ENCODE peak calls at places on chromosomes 11 and 22, in four cellular contexts. One of them, this sample, is unnamed.

GRCh38 chr11:102760355-102761035 is 19.9 kb downstream of the MMP10 start:
- DNase-seq in HCT116: peak; percentile 41
- DNase-seq in tibial nerve: no peak
- DNase-seq in fibroblast of villous mesenchyme: peak; percentile 97
- DNase-seq in this sample: peak; percentile 97

GRCh38 chr11:134224710-134225662 is 515 bp downstream of the VPS26B start:
- DNase-seq in HCT116: no peak
- DNase-seq in tibial nerve: peak; percentile 22
- DNase-seq in fibroblast of villous mesenchyme: peak; percentile 35
- DNase-seq in this sample: no peak

GRCh38 chr11:63614136-63614664 is at the start of gene PLAAT3:
- DNase-seq in HCT116: peak; percentile 36
- DNase-seq in tibial nerve: peak; percentile 66
- DNase-seq in fibroblast of villous mesenchyme: peak; percentile 48
- DNase-seq in this sample: no peak

GRCh38 chr22:25100972-25101371 is 98.7 kb upstream of the CRYBB3 start:
- DNase-seq in HCT116: no peak
- DNase-seq in tibial nerve: no peak
- DNase-seq in fibroblast of villous mesenchyme: no peak
- DNase-seq in this sample: no peak

GRCh38 chr11:134374891-134375550 is 37.0 kb downstream of the B3GAT1 start:
- DNase-seq in HCT116: no peak
- DNase-seq in tibial nerve: no peak
- DNase-seq in fibroblast of villous mesenchyme: no peak
- DNase-seq in this sample: no peak

GRCh38 chr11:43578346-43579170 is 102.0 kb upstream of the HSD17B12 start:
- DNase-seq in HCT116: no peak
- DNase-seq in tibial nerve: no peak
- DNase-seq in fibroblast of villous mesenchyme: peak; percentile 13
- DNase-seq in this sample: no peak

GRCh38 chr22:36281726-36282077 is 28.8 kb downstream of the APOL1 start:
- DNase-seq in HCT116: no peak
- DNase-seq in tibial nerve: no peak
- DNase-seq in fibroblast of villous mesenchyme: no peak
- DNase-seq in this sample: no peak

GRCh38 chr11:75275581-75275980 is 35.0 kb downstream of the TPBGL start:
- DNase-seq in HCT116: no peak
- DNase-seq in tibial nerve: no peak
- DNase-seq in fibroblast of villous mesenchyme: peak; percentile 40
- DNase-seq in this sample: no peak

GRCh38 chr22:46010177-46010867 is 33.4 kb upstream of the WNT7B start:
- DNase-seq in HCT116: no peak
- DNase-seq in tibial nerve: no peak
- DNase-seq in fibroblast of villous mesenchyme: no peak
- DNase-seq in this sample: no peak

GRCh38 chr22:45418056-45418769 is 4.7 kb downstream of the RIBC2 start:
- DNase-seq in HCT116: no peak
- DNase-seq in tibial nerve: no peak
- DNase-seq in fibroblast of villous mesenchyme: no peak
- DNase-seq in this sample: no peak

GRCh38 chr11:120807414-120808150 is 216.3 kb upstream of the TBCEL start:
- DNase-seq in HCT116: no peak
- DNase-seq in tibial nerve: no peak
- DNase-seq in fibroblast of villous mesenchyme: peak; percentile 44
- DNase-seq in this sample: peak; percentile 66

GRCh38 chr22:33923660-33924246 is 3.5 kb upstream of the LARGE1 start:
- DNase-seq in HCT116: peak; percentile 27
- DNase-seq in tibial nerve: peak; percentile 33
- DNase-seq in fibroblast of villous mesenchyme: peak; percentile 66
- DNase-seq in this sample: no peak

GRCh38 chr11:64848779-64849599 is 4.5 kb upstream of the CDC42BPG start:
- DNase-seq in HCT116: no peak
- DNase-seq in tibial nerve: no peak
- DNase-seq in fibroblast of villous mesenchyme: no peak
- DNase-seq in this sample: no peak

GRCh38 chr11:64850979-64851567 is 6.6 kb upstream of the CDC42BPG start:
- DNase-seq in HCT116: no peak
- DNase-seq in tibial nerve: no peak
- DNase-seq in fibroblast of villous mesenchyme: peak; percentile 61
- DNase-seq in this sample: no peak

GRCh38 chr11:64848214-64848778 is 3.8 kb upstream of the CDC42BPG start:
- DNase-seq in HCT116: no peak
- DNase-seq in tibial nerve: no peak
- DNase-seq in fibroblast of villous mesenchyme: no peak
- DNase-seq in this sample: no peak

GRCh38 chr11:64851831-64852337 is 7.4 kb upstream of the CDC42BPG start:
- DNase-seq in HCT116: no peak
- DNase-seq in tibial nerve: no peak
- DNase-seq in fibroblast of villous mesenchyme: no peak
- DNase-seq in this sample: no peak

DNA sequence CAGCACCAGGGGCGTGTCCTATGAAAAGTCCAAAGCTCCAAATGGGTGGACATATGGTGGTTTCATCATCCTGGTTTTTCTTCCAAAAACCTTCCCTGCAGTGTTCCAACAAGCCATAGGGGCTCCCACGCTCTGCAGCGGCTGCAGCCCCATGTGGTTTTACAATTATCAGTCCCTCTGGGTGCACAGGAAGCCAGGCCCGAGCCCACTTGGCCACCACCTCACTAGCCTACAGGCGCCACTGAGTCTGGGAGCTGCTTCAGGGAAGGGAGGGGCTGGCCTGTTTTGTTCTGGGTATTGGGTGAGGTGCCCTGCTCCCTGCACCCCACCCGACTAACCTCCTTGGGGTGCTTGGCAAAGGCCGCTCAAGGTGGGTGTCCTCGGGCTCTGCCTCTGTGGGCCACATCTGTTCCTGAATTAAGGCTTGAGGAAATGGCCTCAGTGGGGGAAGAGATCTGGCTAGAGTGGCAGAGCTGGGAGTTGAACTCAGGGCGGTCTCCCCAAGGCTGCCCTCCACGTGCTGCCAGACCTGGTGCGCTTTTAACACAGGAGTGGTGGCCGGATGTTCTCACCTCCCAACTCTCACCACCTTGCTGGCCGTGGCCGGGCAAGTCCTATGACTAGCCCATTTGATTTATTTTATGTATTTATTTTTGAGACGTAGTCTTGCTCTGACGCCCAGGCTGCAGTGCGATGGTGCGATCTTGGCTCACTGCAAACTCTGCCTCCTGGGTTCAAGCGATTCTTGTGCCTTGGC is 5.3 kb upstream of the CDC42BPG start:
- DNase-seq in HCT116: no peak
- DNase-seq in tibial nerve: no peak
- DNase-seq in fibroblast of villous mesenchyme: peak; percentile 61
- DNase-seq in this sample: no peak
- TF ChIP-seq CTCF in HCT116: no peak
- TF ChIP-seq CTCF in tibial nerve: no peak
- TF ChIP-seq CTCF in fibroblast of villous mesenchyme: peak; percentile 23
- TF ChIP-seq CTCF in this sample: peak; percentile 26

DNA sequence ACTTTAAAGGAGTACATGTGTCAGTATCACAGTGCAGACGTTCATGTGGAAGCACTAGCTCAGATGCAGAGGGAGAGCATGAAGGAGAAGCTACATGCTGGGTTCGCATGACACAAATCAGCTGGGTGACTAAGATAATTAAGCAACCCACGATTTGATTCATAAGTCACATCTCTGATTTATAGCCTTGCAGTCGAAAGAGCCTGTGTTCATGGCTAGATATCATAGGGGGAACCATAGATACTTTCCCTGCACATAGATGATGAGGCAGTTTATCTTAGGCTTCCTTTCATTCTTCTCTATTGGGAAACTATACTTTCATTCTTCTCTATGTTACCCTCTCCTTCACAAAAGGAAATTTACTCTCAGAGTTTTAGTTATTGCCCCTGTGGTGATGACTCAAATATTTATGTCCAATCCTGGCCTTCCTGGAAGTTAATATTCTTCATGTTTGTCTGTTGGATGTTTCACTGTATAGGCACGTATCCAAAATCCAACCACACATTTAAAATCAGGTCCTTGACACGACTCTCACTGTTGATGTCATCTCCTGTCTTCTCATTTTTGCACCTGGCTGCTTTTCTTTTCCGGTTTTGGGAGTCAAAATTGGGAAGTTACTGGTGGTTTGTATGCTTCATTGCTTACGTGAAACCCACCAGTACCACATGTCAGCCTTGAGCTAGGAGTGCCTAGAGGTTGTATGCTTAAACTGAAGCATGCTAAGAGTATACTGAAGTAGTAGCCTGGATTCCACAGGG is 56.3 kb upstream of the SLC5A12 start:
- DNase-seq in HCT116: no peak
- DNase-seq in tibial nerve: no peak
- DNase-seq in fibroblast of villous mesenchyme: peak; percentile 64
- DNase-seq in this sample: peak; percentile 77
- H3K4me3 ChIP-seq in HCT116: no peak overlapping the region
- H3K4me3 ChIP-seq in tibial nerve: no peak overlapping the region
- H3K4me3 ChIP-seq in fibroblast of villous mesenchyme: no peak overlapping the region
- H3K4me3 ChIP-seq in this sample: no peak overlapping the region

DNA sequence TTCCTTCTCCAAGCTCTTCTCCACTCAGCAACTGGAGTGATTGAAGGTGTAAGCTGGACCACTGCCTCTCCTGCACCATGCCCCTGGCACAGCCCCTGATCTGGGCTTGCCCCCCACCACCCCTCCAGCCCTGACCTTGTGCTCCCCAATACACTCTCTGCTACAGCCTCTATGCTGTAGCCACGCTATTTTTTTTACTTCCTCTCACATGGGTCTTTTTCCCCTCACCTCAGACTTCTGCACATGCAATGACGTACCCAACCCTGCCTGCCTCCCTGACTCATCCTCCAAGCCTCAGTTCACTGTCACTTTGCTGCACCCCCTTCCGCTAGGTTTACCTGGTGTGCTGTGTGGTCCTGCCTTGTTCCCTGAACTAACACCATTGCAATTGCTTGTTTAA is 9.0 kb downstream of the CSNK2A3 start:
- DNase-seq in HCT116: no peak
- DNase-seq in tibial nerve: no peak
- DNase-seq in fibroblast of villous mesenchyme: no peak
- DNase-seq in this sample: no peak
- TF ChIP-seq CTCF in HCT116: no peak
- TF ChIP-seq CTCF in tibial nerve: no peak
- TF ChIP-seq CTCF in fibroblast of villous mesenchyme: no peak
- TF ChIP-seq CTCF in this sample: no peak

DNA sequence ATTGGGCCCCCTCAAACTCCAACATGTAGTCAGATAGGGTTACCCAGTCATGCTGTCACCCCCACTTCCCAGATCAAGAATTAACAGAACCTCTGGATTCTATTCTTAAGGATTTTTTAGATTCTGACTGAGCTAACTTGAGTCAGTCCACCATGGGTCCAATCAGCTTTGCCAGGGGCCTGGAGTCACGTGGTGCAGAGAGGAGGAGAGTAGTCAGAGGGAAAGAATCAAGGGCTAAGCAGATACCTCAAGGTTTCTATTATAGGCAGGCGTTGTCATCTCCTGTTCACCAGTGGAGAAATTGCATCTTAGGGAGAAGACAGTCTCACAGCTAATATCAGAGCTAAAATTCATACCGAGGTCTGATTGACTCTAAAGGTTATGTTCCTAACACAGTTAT is 28.2 kb downstream of the FZD4 start:
- DNase-seq in HCT116: no peak
- DNase-seq in tibial nerve: no peak
- DNase-seq in fibroblast of villous mesenchyme: no peak
- DNase-seq in this sample: no peak
- H3K4me3 ChIP-seq in HCT116: no peak overlapping the region
- H3K4me3 ChIP-seq in tibial nerve: no peak overlapping the region
- H3K4me3 ChIP-seq in fibroblast of villous mesenchyme: no peak overlapping the region
- H3K4me3 ChIP-seq in this sample: no peak overlapping the region

GRCh38 chr22:22552630-22553029 is 6.4 kb downstream of the PRAME start:
- DNase-seq in HCT116: no peak
- DNase-seq in tibial nerve: no peak
- DNase-seq in fibroblast of villous mesenchyme: peak; percentile 22
- DNase-seq in this sample: no peak
- TF ChIP-seq CTCF in HCT116: no peak
- TF ChIP-seq CTCF in tibial nerve: no peak
- TF ChIP-seq CTCF in fibroblast of villous mesenchyme: peak; percentile 34
- TF ChIP-seq CTCF in this sample: no peak

GRCh38 chr11:123302751-123303195 is 107.7 kb upstream of the CLMP start:
- DNase-seq in HCT116: no peak
- DNase-seq in tibial nerve: no peak
- DNase-seq in fibroblast of villous mesenchyme: peak; percentile 24
- DNase-seq in this sample: peak; percentile 46
- H3K4me3 ChIP-seq in HCT116: no peak overlapping the region
- H3K4me3 ChIP-seq in tibial nerve: no peak overlapping the region
- H3K4me3 ChIP-seq in fibroblast of villous mesenchyme: no peak overlapping the region
- H3K4me3 ChIP-seq in this sample: no peak overlapping the region

GRCh38 chr11:117950320-117950719 is 21.1 kb upstream of the TMPRSS13 start:
- DNase-seq in HCT116: no peak
- DNase-seq in tibial nerve: no peak
- DNase-seq in fibroblast of villous mesenchyme: no peak
- DNase-seq in this sample: no peak
- TF ChIP-seq CTCF in HCT116: no peak
- TF ChIP-seq CTCF in tibial nerve: peak; percentile 14
- TF ChIP-seq CTCF in fibroblast of villous mesenchyme: no peak
- TF ChIP-seq CTCF in this sample: no peak

GRCh38 chr11:119415966-119416365 is 7.0 kb downstream of the THY1 start:
- DNase-seq in HCT116: no peak
- DNase-seq in tibial nerve: no peak
- DNase-seq in fibroblast of villous mesenchyme: no peak
- DNase-seq in this sample: no peak

GRCh38 chr11:119418759-119419158 is 4.2 kb downstream of the THY1 start:
- DNase-seq in HCT116: no peak
- DNase-seq in tibial nerve: no peak
- DNase-seq in fibroblast of villous mesenchyme: no peak
- DNase-seq in this sample: no peak

GRCh38 chr11:119415517-119415916 is 7.5 kb downstream of the THY1 start:
- DNase-seq in HCT116: no peak
- DNase-seq in tibial nerve: no peak
- DNase-seq in fibroblast of villous mesenchyme: no peak
- DNase-seq in this sample: no peak

GRCh38 chr11:119417726-119418540 is 5.0 kb downstream of the THY1 start:
- DNase-seq in HCT116: no peak
- DNase-seq in tibial nerve: no peak
- DNase-seq in fibroblast of villous mesenchyme: peak; percentile 75
- DNase-seq in this sample: peak; percentile 87

GRCh38 chr11:119416606-119417580 is 6.1 kb downstream of the THY1 start:
- DNase-seq in HCT116: no peak
- DNase-seq in tibial nerve: no peak
- DNase-seq in fibroblast of villous mesenchyme: peak; percentile 18
- DNase-seq in this sample: no peak
- H3K4me3 ChIP-seq in HCT116: no peak overlapping the region
- H3K4me3 ChIP-seq in tibial nerve: no peak overlapping the region
- H3K4me3 ChIP-seq in fibroblast of villous mesenchyme: no peak overlapping the region
- H3K4me3 ChIP-seq in this sample: no peak overlapping the region

GRCh38 chr22:28497188-28497587 is 182.5 kb downstream of the TTC28 start:
- DNase-seq in HCT116: no peak
- DNase-seq in tibial nerve: no peak
- DNase-seq in fibroblast of villous mesenchyme: peak; percentile 11
- DNase-seq in this sample: no peak
- TF ChIP-seq CTCF in HCT116: no peak
- TF ChIP-seq CTCF in tibial nerve: no peak
- TF ChIP-seq CTCF in fibroblast of villous mesenchyme: no peak
- TF ChIP-seq CTCF in this sample: no peak

DNA sequence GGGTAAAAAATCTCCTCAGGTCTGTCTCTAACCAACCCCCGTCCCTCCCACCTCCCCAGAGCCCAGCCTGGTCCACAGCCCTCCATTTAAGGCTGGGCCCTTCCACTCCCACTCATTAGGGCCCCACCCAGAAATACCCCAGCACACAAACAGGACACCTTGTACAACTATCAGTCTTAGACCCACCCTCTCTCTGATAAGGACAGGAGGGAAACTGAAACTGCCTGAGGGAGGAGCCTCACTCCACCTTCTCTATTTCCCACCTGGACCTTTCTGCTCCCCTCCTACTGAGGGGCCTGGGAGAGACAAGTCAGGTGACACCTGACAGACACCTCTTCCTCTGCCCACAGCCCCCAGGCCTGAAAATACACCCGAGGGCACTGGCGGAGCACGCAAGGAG is 90.2 kb downstream of the PLEKHA7 start:
- DNase-seq in HCT116: no peak
- DNase-seq in tibial nerve: no peak
- DNase-seq in fibroblast of villous mesenchyme: no peak
- DNase-seq in this sample: no peak
- H3K4me3 ChIP-seq in HCT116: peak overlapping the region; percentile 68
- H3K4me3 ChIP-seq in tibial nerve: peak overlapping the region; percentile 53
- H3K4me3 ChIP-seq in fibroblast of villous mesenchyme: no peak overlapping the region
- H3K4me3 ChIP-seq in this sample: no peak overlapping the region

This sample was measured in AG09309.